ENCODE peak calls at places on chromosomes 5 and 9, in nine cellular contexts. One of them, this sample, is unnamed.
A peak's percentile ranks its signal among the peaks of the same experiment; 100 is the strongest.

GRCh38 chr5:143105216-143105905 is 298.1 kb downstream of the NR3C1 start:
- DNase-seq in anterior cingulate cortex: no peak
- DNase-seq in B cell: no peak
- DNase-seq in renal cortical epithelial cell: no peak
- DNase-seq in lower lobe of right lung: no peak
- DNase-seq in NCI-H345: no peak
- DNase-seq in endothelial cell of umbilical vein: no peak
- DNase-seq in effector memory CD8-positive, alpha-beta T cell: no peak
- DNase-seq in astrocyte of the spinal cord: no peak
- DNase-seq in this sample: no peak

GRCh38 chr9:127926961-127927456 is 3.6 kb downstream of the PIP5KL1 start:
- DNase-seq in effector memory CD8-positive, alpha-beta T cell: no peak
- DNase-seq in renal cortical epithelial cell: no peak
- DNase-seq in endothelial cell of umbilical vein: no peak
- DNase-seq in NCI-H345: no peak
- DNase-seq in anterior cingulate cortex: no peak
- DNase-seq in astrocyte of the spinal cord: no peak
- DNase-seq in B cell: peak; percentile 52
- DNase-seq in lower lobe of right lung: no peak
- DNase-seq in this sample: no peak

GRCh38 chr9:87742813-87743428 is 17.0 kb downstream of the CTSL start:
- DNase-seq in B cell: no peak
- DNase-seq in astrocyte of the spinal cord: no peak
- DNase-seq in anterior cingulate cortex: no peak
- DNase-seq in NCI-H345: no peak
- DNase-seq in lower lobe of right lung: no peak
- DNase-seq in renal cortical epithelial cell: no peak
- DNase-seq in endothelial cell of umbilical vein: no peak
- DNase-seq in effector memory CD8-positive, alpha-beta T cell: no peak
- DNase-seq in this sample: no peak

GRCh38 chr9:76628155-76628554 is 136.1 kb upstream of the PCA3 start:
- DNase-seq in astrocyte of the spinal cord: no peak
- DNase-seq in renal cortical epithelial cell: no peak
- DNase-seq in effector memory CD8-positive, alpha-beta T cell: no peak
- DNase-seq in anterior cingulate cortex: no peak
- DNase-seq in B cell: no peak
- DNase-seq in lower lobe of right lung: no peak
- DNase-seq in NCI-H345: no peak
- DNase-seq in endothelial cell of umbilical vein: no peak
- DNase-seq in this sample: no peak

GRCh38 chr9:91047529-91047928 is 245.9 kb downstream of the SYK start:
- DNase-seq in NCI-H345: no peak
- DNase-seq in B cell: no peak
- DNase-seq in effector memory CD8-positive, alpha-beta T cell: no peak
- DNase-seq in astrocyte of the spinal cord: no peak
- DNase-seq in endothelial cell of umbilical vein: no peak
- DNase-seq in renal cortical epithelial cell: no peak
- DNase-seq in anterior cingulate cortex: no peak
- DNase-seq in lower lobe of right lung: no peak
- DNase-seq in this sample: no peak

GRCh38 chr9:9177081-9177480 is 1377.5 kb upstream of the DMAC1 start:
- DNase-seq in lower lobe of right lung: no peak
- DNase-seq in NCI-H345: no peak
- DNase-seq in anterior cingulate cortex: no peak
- DNase-seq in B cell: no peak
- DNase-seq in effector memory CD8-positive, alpha-beta T cell: no peak
- DNase-seq in renal cortical epithelial cell: no peak
- DNase-seq in astrocyte of the spinal cord: no peak
- DNase-seq in endothelial cell of umbilical vein: no peak
- DNase-seq in this sample: no peak

GRCh38 chr9:36462245-36462644 is 62.2 kb upstream of the RNF38 start:
- DNase-seq in lower lobe of right lung: no peak
- DNase-seq in effector memory CD8-positive, alpha-beta T cell: no peak
- DNase-seq in B cell: no peak
- DNase-seq in endothelial cell of umbilical vein: no peak
- DNase-seq in astrocyte of the spinal cord: no peak
- DNase-seq in anterior cingulate cortex: no peak
- DNase-seq in NCI-H345: no peak
- DNase-seq in renal cortical epithelial cell: no peak
- DNase-seq in this sample: no peak

GRCh38 chr9:18526686-18527085 is 52.7 kb downstream of the ADAMTSL1 start:
- DNase-seq in effector memory CD8-positive, alpha-beta T cell: no peak
- DNase-seq in NCI-H345: no peak
- DNase-seq in astrocyte of the spinal cord: no peak
- DNase-seq in endothelial cell of umbilical vein: no peak
- DNase-seq in lower lobe of right lung: no peak
- DNase-seq in renal cortical epithelial cell: no peak
- DNase-seq in B cell: no peak
- DNase-seq in anterior cingulate cortex: no peak
- DNase-seq in this sample: peak; percentile 8

GRCh38 chr5:78706825-78707224 is 58.3 kb upstream of the LHFPL2 start:
- DNase-seq in effector memory CD8-positive, alpha-beta T cell: no peak
- DNase-seq in anterior cingulate cortex: no peak
- DNase-seq in NCI-H345: no peak
- DNase-seq in lower lobe of right lung: no peak
- DNase-seq in renal cortical epithelial cell: no peak
- DNase-seq in endothelial cell of umbilical vein: peak; percentile 32
- DNase-seq in astrocyte of the spinal cord: peak; percentile 31
- DNase-seq in B cell: no peak
- DNase-seq in this sample: no peak

GRCh38 chr9:127865645-127866464 is 11.4 kb upstream of the ENG start:
- DNase-seq in renal cortical epithelial cell: no peak
- DNase-seq in B cell: no peak
- DNase-seq in endothelial cell of umbilical vein: no peak
- DNase-seq in lower lobe of right lung: no peak
- DNase-seq in anterior cingulate cortex: no peak
- DNase-seq in astrocyte of the spinal cord: no peak
- DNase-seq in effector memory CD8-positive, alpha-beta T cell: peak; percentile 33
- DNase-seq in NCI-H345: no peak
- DNase-seq in this sample: no peak

GRCh38 chr5:142425286-142426065 is 100.7 kb upstream of the SPRY4 start:
- DNase-seq in effector memory CD8-positive, alpha-beta T cell: no peak
- DNase-seq in NCI-H345: no peak
- DNase-seq in astrocyte of the spinal cord: peak; percentile 61
- DNase-seq in anterior cingulate cortex: no peak
- DNase-seq in B cell: no peak
- DNase-seq in endothelial cell of umbilical vein: no peak
- DNase-seq in renal cortical epithelial cell: no peak
- DNase-seq in lower lobe of right lung: no peak
- DNase-seq in this sample: no peak

GRCh38 chr5:103907001-103907400 is 344.4 kb upstream of the NUDT12 start:
- DNase-seq in astrocyte of the spinal cord: no peak
- DNase-seq in NCI-H345: no peak
- DNase-seq in lower lobe of right lung: no peak
- DNase-seq in renal cortical epithelial cell: no peak
- DNase-seq in B cell: no peak
- DNase-seq in endothelial cell of umbilical vein: no peak
- DNase-seq in anterior cingulate cortex: no peak
- DNase-seq in effector memory CD8-positive, alpha-beta T cell: no peak
- DNase-seq in this sample: no peak

GRCh38 chr9:135216666-135217431 is 129.4 kb downstream of the OLFM1 start:
- DNase-seq in B cell: no peak
- DNase-seq in endothelial cell of umbilical vein: no peak
- DNase-seq in NCI-H345: peak; percentile 9
- DNase-seq in lower lobe of right lung: peak; percentile 6
- DNase-seq in astrocyte of the spinal cord: no peak
- DNase-seq in effector memory CD8-positive, alpha-beta T cell: no peak
- DNase-seq in anterior cingulate cortex: peak; percentile 53
- DNase-seq in renal cortical epithelial cell: no peak
- DNase-seq in this sample: peak; percentile 25

This sample was measured in SK-N-DZ.